ENCODE peak calls at places on chromosomes 3 and 15, in four cellular contexts. One of them, this sample, is unnamed.
A peak's percentile ranks its signal among the peaks of the same experiment; 100 is the strongest.

GRCh38 chr3:30354513-30354912 is 251.9 kb upstream of the TGFBR2 start:
- DNase-seq in pancreas: no peak
- DNase-seq in fibroblast of villous mesenchyme: no peak
- DNase-seq in lung: no peak
- DNase-seq in this sample: no peak

GRCh38 chr15:90004671-90005070 is 3.5 kb downstream of the ZNF710 start:
- DNase-seq in pancreas: no peak
- DNase-seq in fibroblast of villous mesenchyme: peak; percentile 94
- DNase-seq in lung: peak; percentile 49
- DNase-seq in this sample: peak; percentile 90

GRCh38 chr15:69328739-69329138 is 30.0 kb downstream of the PAQR5 start:
- DNase-seq in pancreas: no peak
- DNase-seq in fibroblast of villous mesenchyme: no peak
- DNase-seq in lung: peak; percentile 46
- DNase-seq in this sample: no peak

GRCh38 chr3:107753494-107753893 is 230.7 kb downstream of the BBX start:
- DNase-seq in pancreas: no peak
- DNase-seq in fibroblast of villous mesenchyme: peak; percentile 24
- DNase-seq in lung: no peak
- DNase-seq in this sample: no peak

GRCh38 chr3:124995460-124995994 is 60.3 kb downstream of the HEG1 start:
- DNase-seq in pancreas: peak; percentile 37
- DNase-seq in fibroblast of villous mesenchyme: peak; percentile 59
- DNase-seq in lung: peak; percentile 54
- DNase-seq in this sample: no peak

GRCh38 chr3:131933665-131934064 is 101.1 kb downstream of the CPNE4 start:
- DNase-seq in pancreas: no peak
- DNase-seq in fibroblast of villous mesenchyme: no peak
- DNase-seq in lung: no peak
- DNase-seq in this sample: no peak

GRCh38 chr3:88767746-88768145 is 339.7 kb upstream of the EPHA3 start:
- DNase-seq in pancreas: no peak
- DNase-seq in fibroblast of villous mesenchyme: no peak
- DNase-seq in lung: no peak
- DNase-seq in this sample: no peak

GRCh38 chr3:14119651-14120050 is 5.0 kb downstream of the CHCHD4 start:
- DNase-seq in pancreas: no peak
- DNase-seq in fibroblast of villous mesenchyme: no peak
- DNase-seq in lung: no peak
- DNase-seq in this sample: no peak

GRCh38 chr3:29577250-29577649 is 296.4 kb downstream of the RBMS3 start:
- DNase-seq in pancreas: no peak
- DNase-seq in fibroblast of villous mesenchyme: no peak
- DNase-seq in lung: no peak
- DNase-seq in this sample: no peak

GRCh38 chr3:156665296-156665695 is 9.1 kb upstream of the TIPARP start:
- DNase-seq in pancreas: no peak
- DNase-seq in fibroblast of villous mesenchyme: peak; percentile 92
- DNase-seq in lung: no peak
- DNase-seq in this sample: no peak

GRCh38 chr3:3772920-3773319 is 26.3 kb upstream of the LRRN1 start:
- DNase-seq in pancreas: no peak
- DNase-seq in fibroblast of villous mesenchyme: no peak
- DNase-seq in lung: no peak
- DNase-seq in this sample: no peak

DNA sequence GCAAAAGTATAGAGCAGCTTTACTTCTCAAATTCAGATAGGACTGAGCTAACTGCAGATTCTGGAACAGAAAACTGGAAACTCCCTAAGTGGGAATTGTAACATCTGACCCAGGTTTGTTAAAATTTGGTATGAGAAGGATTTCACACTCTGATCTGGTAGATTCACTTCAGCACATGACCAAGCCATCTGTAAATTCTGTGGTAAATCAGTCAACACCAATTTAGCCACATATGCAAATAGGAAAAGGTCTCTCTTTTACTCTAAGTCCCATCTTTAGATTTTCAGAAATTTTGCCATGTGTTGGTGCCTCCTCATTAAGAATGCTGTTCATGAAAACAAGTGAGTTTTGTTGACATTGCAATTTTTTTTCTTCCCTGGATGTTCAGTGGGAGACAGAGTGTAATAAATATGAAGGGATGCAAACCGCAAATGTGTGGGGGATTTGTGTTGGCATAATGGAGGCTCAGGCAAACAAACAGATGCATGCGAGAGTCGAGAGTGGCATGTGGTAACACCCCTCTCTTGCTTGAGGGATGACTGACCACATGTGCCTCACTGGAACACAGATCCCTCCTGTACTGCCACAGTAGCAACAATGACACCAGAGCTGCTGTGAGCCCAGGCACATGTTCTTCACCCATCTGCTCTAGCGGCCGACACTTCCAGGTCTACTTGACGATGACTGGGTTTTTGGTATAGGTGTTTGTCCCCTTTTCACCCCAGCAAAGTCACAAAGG is 146.6 kb downstream of the FEZF2 start:
- DNase-seq in pancreas: no peak
- DNase-seq in fibroblast of villous mesenchyme: no peak
- DNase-seq in lung: no peak
- DNase-seq in this sample: no peak
- H3K4me3 ChIP-seq in pancreas: no peak overlapping the region
- H3K4me3 ChIP-seq in fibroblast of villous mesenchyme: no peak overlapping the region
- H3K4me3 ChIP-seq in lung: no peak overlapping the region
- H3K4me3 ChIP-seq in this sample: no peak overlapping the region

GRCh38 chr3:24539699-24540098 is 45.0 kb upstream of the THRB start:
- DNase-seq in pancreas: no peak
- DNase-seq in fibroblast of villous mesenchyme: peak; percentile 14
- DNase-seq in lung: no peak
- DNase-seq in this sample: no peak
- TF ChIP-seq CTCF in pancreas: no peak
- TF ChIP-seq CTCF in fibroblast of villous mesenchyme: no peak
- TF ChIP-seq CTCF in lung: no peak
- TF ChIP-seq CTCF in this sample: no peak

GRCh38 chr15:25465835-25466234 is 27.0 kb upstream of the UBE3A start:
- DNase-seq in pancreas: no peak
- DNase-seq in fibroblast of villous mesenchyme: no peak
- DNase-seq in lung: peak; percentile 91
- DNase-seq in this sample: no peak
- H3K4me3 ChIP-seq in pancreas: no peak overlapping the region
- H3K4me3 ChIP-seq in fibroblast of villous mesenchyme: no peak overlapping the region
- H3K4me3 ChIP-seq in lung: no peak overlapping the region
- H3K4me3 ChIP-seq in this sample: no peak overlapping the region

DNA sequence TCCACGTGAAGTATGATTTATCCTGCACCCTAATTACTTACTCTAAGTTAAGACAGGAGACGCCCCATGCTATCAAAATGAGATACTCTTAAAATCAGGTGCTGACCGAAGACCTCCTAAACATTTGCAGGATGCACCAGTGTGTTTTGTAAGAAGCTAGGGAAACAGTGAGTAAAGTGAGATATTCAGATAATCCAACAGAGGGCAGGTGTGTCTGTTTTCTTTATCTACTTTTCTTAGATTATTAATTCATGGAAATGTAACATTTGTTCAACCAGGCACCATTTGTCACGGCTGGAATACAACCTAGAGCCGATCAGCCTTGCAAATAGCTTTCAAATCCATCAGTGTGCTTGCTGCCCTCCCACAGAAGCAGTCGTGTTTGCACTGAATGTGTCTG is 202.0 kb upstream of the CHRM5 start:
- DNase-seq in pancreas: no peak
- DNase-seq in fibroblast of villous mesenchyme: no peak
- DNase-seq in lung: no peak
- DNase-seq in this sample: no peak
- TF ChIP-seq CTCF in pancreas: no peak
- TF ChIP-seq CTCF in fibroblast of villous mesenchyme: no peak
- TF ChIP-seq CTCF in lung: no peak
- TF ChIP-seq CTCF in this sample: no peak

GRCh38 chr3:184582583-184582982 is 21.0 kb downstream of the EPHB3 start:
- DNase-seq in pancreas: no peak
- DNase-seq in fibroblast of villous mesenchyme: peak; percentile 50
- DNase-seq in lung: no peak
- DNase-seq in this sample: no peak
- H3K4me3 ChIP-seq in pancreas: no peak overlapping the region
- H3K4me3 ChIP-seq in fibroblast of villous mesenchyme: peak overlapping the region; percentile 45
- H3K4me3 ChIP-seq in lung: no peak overlapping the region
- H3K4me3 ChIP-seq in this sample: peak overlapping the region; percentile 29

GRCh38 chr3:195034541-195034940 is 236.4 kb downstream of the XXYLT1 start:
- DNase-seq in pancreas: no peak
- DNase-seq in fibroblast of villous mesenchyme: no peak
- DNase-seq in lung: no peak
- DNase-seq in this sample: no peak

GRCh38 chr3:195034101-195034500 is 236.9 kb downstream of the XXYLT1 start:
- DNase-seq in pancreas: no peak
- DNase-seq in fibroblast of villous mesenchyme: no peak
- DNase-seq in lung: no peak
- DNase-seq in this sample: no peak

GRCh38 chr3:195037017-195037373 is 234.0 kb downstream of the XXYLT1 start:
- DNase-seq in pancreas: no peak
- DNase-seq in fibroblast of villous mesenchyme: no peak
- DNase-seq in lung: no peak
- DNase-seq in this sample: no peak

GRCh38 chr3:195036203-195037016 is 234.5 kb downstream of the XXYLT1 start:
- DNase-seq in pancreas: no peak
- DNase-seq in fibroblast of villous mesenchyme: no peak
- DNase-seq in lung: no peak
- DNase-seq in this sample: no peak

GRCh38 chr3:195035345-195036202 is 235.4 kb downstream of the XXYLT1 start:
- DNase-seq in pancreas: no peak
- DNase-seq in fibroblast of villous mesenchyme: no peak
- DNase-seq in lung: no peak
- DNase-seq in this sample: no peak
- TF ChIP-seq CTCF in pancreas: no peak
- TF ChIP-seq CTCF in fibroblast of villous mesenchyme: peak; percentile 38
- TF ChIP-seq CTCF in lung: no peak
- TF ChIP-seq CTCF in this sample: peak; percentile 22

GRCh38 chr3:169861871-169862270 is 7.9 kb downstream of the LRRC31 start:
- DNase-seq in pancreas: no peak
- DNase-seq in fibroblast of villous mesenchyme: no peak
- DNase-seq in lung: no peak
- DNase-seq in this sample: no peak

GRCh38 chr3:169855514-169855913 is 14.2 kb downstream of the LRRC31 start:
- DNase-seq in pancreas: no peak
- DNase-seq in fibroblast of villous mesenchyme: no peak
- DNase-seq in lung: no peak
- DNase-seq in this sample: no peak

GRCh38 chr3:169863458-169863899 is 6.3 kb downstream of the LRRC31 start:
- DNase-seq in pancreas: peak; percentile 33
- DNase-seq in fibroblast of villous mesenchyme: peak; percentile 72
- DNase-seq in lung: peak; percentile 73
- DNase-seq in this sample: no peak

GRCh38 chr3:169857811-169858210 is 11.9 kb downstream of the LRRC31 start:
- DNase-seq in pancreas: no peak
- DNase-seq in fibroblast of villous mesenchyme: no peak
- DNase-seq in lung: peak; percentile 5
- DNase-seq in this sample: no peak
- H3K4me3 ChIP-seq in pancreas: no peak overlapping the region
- H3K4me3 ChIP-seq in fibroblast of villous mesenchyme: no peak overlapping the region
- H3K4me3 ChIP-seq in lung: no peak overlapping the region
- H3K4me3 ChIP-seq in this sample: no peak overlapping the region

GRCh38 chr3:175144368-175144767 is 285.2 kb downstream of the NAALADL2 start:
- DNase-seq in pancreas: no peak
- DNase-seq in fibroblast of villous mesenchyme: no peak
- DNase-seq in lung: no peak
- DNase-seq in this sample: no peak

GRCh38 chr3:175150812-175151411 is 291.8 kb downstream of the NAALADL2 start:
- DNase-seq in pancreas: no peak
- DNase-seq in fibroblast of villous mesenchyme: no peak
- DNase-seq in lung: no peak
- DNase-seq in this sample: no peak

GRCh38 chr3:175149675-175150074 is 290.5 kb downstream of the NAALADL2 start:
- DNase-seq in pancreas: peak; percentile 49
- DNase-seq in fibroblast of villous mesenchyme: peak; percentile 3
- DNase-seq in lung: peak; percentile 48
- DNase-seq in this sample: no peak

DNA sequence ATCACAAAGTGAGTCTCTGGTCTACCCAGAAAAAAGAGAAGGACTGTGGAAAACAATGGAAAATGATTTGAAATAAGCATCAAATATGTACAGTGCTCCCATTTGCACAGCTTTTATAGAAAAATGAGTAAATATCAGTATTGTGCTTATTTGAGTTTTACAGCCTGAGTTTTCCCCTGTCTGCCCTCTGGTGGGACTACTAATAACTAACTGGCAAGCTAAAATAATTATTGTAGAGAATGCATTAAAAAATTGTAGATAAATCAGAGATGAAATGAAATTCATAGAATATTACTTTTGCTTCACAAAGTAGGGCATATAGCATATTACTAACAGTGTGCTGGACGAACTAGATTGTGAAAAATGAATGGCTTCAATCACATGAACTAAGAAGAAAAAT is 287.1 kb downstream of the NAALADL2 start:
- DNase-seq in pancreas: no peak
- DNase-seq in fibroblast of villous mesenchyme: peak; percentile 37
- DNase-seq in lung: no peak
- DNase-seq in this sample: peak; percentile 7
- TF ChIP-seq CTCF in pancreas: no peak
- TF ChIP-seq CTCF in fibroblast of villous mesenchyme: peak; percentile 39
- TF ChIP-seq CTCF in lung: no peak
- TF ChIP-seq CTCF in this sample: peak; percentile 36

This sample was measured in AG04449.